ENCODE peak calls at places on chromosome 12, in five cellular contexts. Y is PC-9, P is HepG2, H is mammary epithelial cell, S is fibroblast of lung. V is an unnamed sample.

GRCh38 chr12:68759852-68760251 is 13.9 kb downstream of the SLC35E3 start:
- DNase-seq in Y (no peak), P (no peak), H (no peak), S (no peak), V (no peak)

GRCh38 chr12:26226629-26227375 is 31.4 kb downstream of the SSPN start:
- DNase-seq in Y (peak; percentile 68), P (no peak), H (peak; percentile 75), S (peak; percentile 64), V (peak; percentile 41)

GRCh38 chr12:123024819-123025391 is 44.4 kb downstream of the ARL6IP4 start:
- DNase-seq in Y (no peak), P (no peak), H (peak; percentile 12), S (peak; percentile 47), V (peak; percentile 66)

GRCh38 chr12:2288001-2288400 is 235.2 kb downstream of the CACNA1C start:
- DNase-seq in Y (no peak), P (no peak), H (no peak), S (peak; percentile 57), V (no peak)

GRCh38 chr12:4447151-4447550 is 1.5 kb upstream of the FGF6 start:
- DNase-seq in Y (no peak), P (no peak), H (no peak), S (no peak), V (no peak)

GRCh38 chr12:63351370-63351769 is 200.4 kb upstream of the AVPR1A start:
- DNase-seq in Y (no peak), P (no peak), H (no peak), S (no peak), V (no peak)

GRCh38 chr12:12999276-12999958 is 648 bp downstream of the HEBP1 start:
- DNase-seq in Y (no peak), P (peak; percentile 36), H (peak; percentile 6), S (peak; percentile 23), V (peak; percentile 3)

GRCh38 chr12:102879144-102879763 is 37.8 kb downstream of the PAH start:
- DNase-seq in Y (peak; percentile 29), P (no peak), H (peak; percentile 79), S (peak; percentile 24), V (peak; percentile 75)

GRCh38 chr12:108176292-108176691 is 47.2 kb downstream of the WSCD2 start:
- DNase-seq in Y (no peak), P (no peak), H (no peak), S (no peak), V (no peak)

GRCh38 chr12:2283910-2284309 is 231.1 kb downstream of the CACNA1C start:
- DNase-seq in Y (no peak), P (no peak), H (no peak), S (peak; percentile 73), V (no peak)

GRCh38 chr12:59911516-59911915 is 315.7 kb downstream of the SLC16A7 start:
- DNase-seq in Y (no peak), P (no peak), H (no peak), S (no peak), V (peak; percentile 22)

GRCh38 chr12:82359115-82359478 is 768 bp downstream of the METTL25 start:
- DNase-seq in Y (no peak), P (no peak), H (no peak), S (peak; percentile 13), V (no peak)

GRCh38 chr12:77347009-77347408 is 281.6 kb upstream of the E2F7 start:
- DNase-seq in Y (no peak), P (no peak), H (no peak), S (no peak), V (no peak)

GRCh38 chr12:4270016-4270669 is 3.4 kb upstream of the CCND2 start:
- DNase-seq in Y (no peak), P (no peak), H (no peak), S (no peak), V (no peak)

GRCh38 chr12:24795699-24796385 is 153.1 kb downstream of the BCAT1 start:
- DNase-seq in Y (no peak), P (no peak), H (peak; percentile 7), S (no peak), V (no peak)

GRCh38 chr12:11749943-11750690 is 100.6 kb downstream of the ETV6 start:
- DNase-seq in Y (no peak), P (no peak), H (no peak), S (no peak), V (no peak)

GRCh38 chr12:3222935-3223334 is 145.8 kb downstream of the TSPAN9 start:
- DNase-seq in Y (no peak), P (no peak), H (no peak), S (peak; percentile 41), V (no peak)

GRCh38 chr12:68939500-68939899 is 6.5 kb upstream of the CPM start:
- DNase-seq in Y (no peak), P (no peak), H (no peak), S (no peak), V (no peak)

GRCh38 chr12:68310370-68310769 is 21.8 kb downstream of the MDM1 start:
- DNase-seq in Y (no peak), P (no peak), H (peak; percentile 78), S (peak; percentile 85), V (peak; percentile 76)

GRCh38 chr12:3527181-3527580 is 36.2 kb downstream of the PRMT8 start:
- DNase-seq in Y (no peak), P (no peak), H (peak; percentile 90), S (peak; percentile 71), V (peak; percentile 87)

GRCh38 chr12:5083955-5084849 is 40.5 kb downstream of the KCNA5 start:
- DNase-seq in Y (peak; percentile 22), P (peak; percentile 24), H (peak; percentile 40), S (peak; percentile 83), V (peak; percentile 60)

GRCh38 chr12:49027846-49028245 is 9.3 kb upstream of the PRKAG1 start:
- DNase-seq in Y (no peak), P (no peak), H (no peak), S (no peak), V (no peak)

GRCh38 chr12:98725481-98726247 is 80.6 kb downstream of the APAF1 start:
- DNase-seq in Y (peak; percentile 29), P (peak; percentile 28), H (peak; percentile 41), S (peak; percentile 83), V (peak; percentile 62)

GRCh38 chr12:58424735-58425379 is 483.5 kb downstream of the ATP23 start:
- DNase-seq in Y (no peak), P (no peak), H (no peak), S (no peak), V (peak; percentile 38)

GRCh38 chr12:104790296-104791125 is 167.6 kb downstream of the SLC41A2 start:
- DNase-seq in Y (no peak), P (peak; percentile 5), H (no peak), S (no peak), V (peak; percentile 31)

GRCh38 chr12:111569363-111570089 is 29.6 kb downstream of the ATXN2 start:
- DNase-seq in Y (peak; percentile 14), P (no peak), H (no peak), S (no peak), V (no peak)

GRCh38 chr12:121224591-121224990 is 14.7 kb downstream of the P2RX4 start:
- DNase-seq in Y (no peak), P (no peak), H (no peak), S (no peak), V (no peak)

GRCh38 chr12:96436366-96437295 is 36.4 kb upstream of the CDK17 start:
- DNase-seq in Y (no peak), P (no peak), H (no peak), S (peak; percentile 47), V (no peak)

GRCh38 chr12:80700327-80700726 is 7.1 kb upstream of the MYF6 start:
- DNase-seq in Y (no peak), P (no peak), H (no peak), S (no peak), V (no peak)

GRCh38 chr12:114483996-114484395 is 78.1 kb upstream of the TBX5 start:
- DNase-seq in Y (no peak), P (no peak), H (no peak), S (no peak), V (no peak)

GRCh38 chr12:61536117-61536516 is 724.1 kb upstream of the USP15 start:
- DNase-seq in Y (no peak), P (no peak), H (no peak), S (no peak), V (no peak)

GRCh38 chr12:6771091-6771495 is 1.2 kb upstream of the LAG3 start:
- DNase-seq in Y (no peak), P (no peak), H (no peak), S (no peak), V (no peak)

GRCh38 chr12:61780435-61780834 is 479.8 kb upstream of the USP15 start:
- DNase-seq in Y (no peak), P (no peak), H (no peak), S (no peak), V (no peak)

GRCh38 chr12:64895541-64895940 is 71.1 kb downstream of the TBC1D30 start:
- DNase-seq in Y (no peak), P (no peak), H (no peak), S (peak; percentile 46), V (peak; percentile 47)

GRCh38 chr12:126432780-126433179 is 1367.5 kb downstream of the AACS start:
- DNase-seq in Y (no peak), P (no peak), H (no peak), S (no peak), V (no peak)

GRCh38 chr12:45980540-45980939 is 9.8 kb downstream of the SCAF11 start:
- DNase-seq in Y (no peak), P (no peak), H (no peak), S (no peak), V (no peak)
- H4K20me1 ChIP-seq in Y (peaks cover 79% of the 10 kb centered on the region), P (peaks cover 69% of the 10 kb centered on the region), H (no peaks in the 10 kb centered on the region), S (peaks cover 6% of the 10 kb centered on the region), V (peaks cover 68% of the 10 kb centered on the region)

GRCh38 chr12:92927055-92927435 is 2.0 kb downstream of the EEA1 start:
- DNase-seq in Y (no peak), P (peak; percentile 29), H (peak; percentile 93), S (peak; percentile 38), V (peak; percentile 56)
- H3K4me2 ChIP-seq in Y (peak overlapping the region; percentile 89), P (peak overlapping the region; percentile 82), H (peak overlapping the region; percentile 83), S (peak overlapping the region; percentile 76), V (peak overlapping the region; percentile 89)

DNA sequence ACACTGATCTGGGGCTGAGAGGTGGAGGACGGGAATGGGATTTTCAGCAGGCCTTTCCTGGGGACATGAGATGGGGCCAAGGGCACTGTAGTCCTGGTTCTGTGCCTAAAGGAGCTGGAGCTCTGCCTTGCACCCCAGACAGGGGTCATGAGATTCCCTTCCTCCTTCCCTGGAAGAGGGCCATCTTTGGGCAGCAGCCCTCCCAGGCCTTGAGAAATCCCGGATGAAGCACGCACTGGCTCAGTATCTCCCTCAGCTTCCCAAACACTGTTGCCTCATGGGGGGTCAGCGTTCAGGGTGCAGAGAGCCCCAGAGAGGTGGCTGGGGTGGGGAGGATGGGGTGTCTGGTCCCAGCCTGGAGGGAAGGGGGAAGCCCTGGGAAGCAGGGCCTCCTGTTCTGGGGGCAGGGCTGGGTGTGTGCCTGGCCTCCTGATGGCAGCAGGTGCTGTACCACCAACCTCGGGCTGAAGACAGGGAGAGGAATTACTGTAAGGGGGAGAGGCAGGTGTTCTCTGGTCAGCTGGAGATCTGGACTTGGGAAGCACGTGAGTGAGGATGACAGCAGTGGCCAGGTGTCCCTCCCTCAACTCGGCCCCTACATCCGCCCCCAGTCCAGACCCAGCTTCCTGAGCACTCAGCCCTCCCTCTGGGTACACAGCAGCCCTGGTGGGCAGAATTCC is 8.4 kb upstream of the NR4A1 start:
- DNase-seq in Y (no peak), P (no peak), H (no peak), S (no peak), V (no peak)
- H4K20me1 ChIP-seq in Y (no peaks in the 10 kb centered on the region), P (no peaks in the 10 kb centered on the region), H (no peaks in the 10 kb centered on the region), S (no peaks in the 10 kb centered on the region), V (no peaks in the 10 kb centered on the region)

DNA sequence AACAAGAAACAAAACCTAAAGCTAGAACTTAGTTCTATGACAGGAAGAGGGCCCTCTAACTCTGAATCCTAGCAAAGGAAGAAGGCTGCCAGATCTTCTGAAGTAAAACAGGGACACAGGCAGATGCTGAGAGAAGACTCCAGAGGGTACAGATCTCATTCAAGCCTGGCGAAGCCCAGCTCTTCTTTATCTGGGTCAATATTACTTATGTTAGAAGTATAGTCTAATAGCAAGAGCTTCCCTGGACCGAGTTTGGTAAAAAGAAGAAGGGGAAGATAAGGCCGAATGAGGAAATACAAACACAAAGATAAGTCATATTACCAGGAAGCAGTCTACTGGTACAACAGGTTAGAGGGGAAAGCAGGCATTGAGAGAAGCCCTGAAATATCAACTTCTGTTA is 79.9 kb upstream of the CCDC91 start:
- DNase-seq in Y (no peak), P (no peak), H (no peak), S (no peak), V (peak; percentile 39)
- H3K4me2 ChIP-seq in Y (peak overlapping the region; percentile 33), P (no peak overlapping the region), H (no peak overlapping the region), S (no peak overlapping the region), V (peak overlapping the region; percentile 37)